ENCODE peak calls at places on chromosomes 7 and 10, in ten cellular contexts. Y, Q, J, G, H, L, U, B, P and K are unnamed samples.

GRCh38 chr7:130883928-130884327 is 149.9 kb upstream of the KLF14 start:
- DNase-seq in P (no peak), G (no peak), J (no peak), Q (no peak), H (no peak), U (no peak), L (no peak), B (no peak), Y (no peak), K (no peak)

GRCh38 chr7:22569586-22570321 is 69.8 kb upstream of the STEAP1B start:
- DNase-seq in U (no peak), B (no peak), Y (no peak), L (peak; percentile 50), J (peak; percentile 73), Q (no peak), G (no peak), H (no peak), P (no peak), K (no peak)

GRCh38 chr7:82593780-82594179 is 150.2 kb upstream of the CACNA2D1 start:
- DNase-seq in U (no peak), J (no peak), L (no peak), H (no peak), Q (no peak), G (no peak), P (no peak), Y (no peak), B (no peak), K (peak; percentile 73)

GRCh38 chr10:14820010-14820774 is 17.6 kb downstream of the CDNF start:
- DNase-seq in Y (no peak), U (no peak), L (no peak), J (peak; percentile 89), H (no peak), G (no peak), P (peak; percentile 47), B (no peak), Q (no peak), K (no peak)

GRCh38 chr7:12638851-12639467 is 48.5 kb upstream of the ARL4A start:
- DNase-seq in G (no peak), Q (no peak), U (no peak), P (peak; percentile 80), B (no peak), H (no peak), Y (no peak), J (no peak), L (no peak), K (no peak)

GRCh38 chr10:73797324-73798025 is 12.1 kb downstream of the ZSWIM8 start:
- DNase-seq in B (no peak), H (no peak), Q (no peak), U (no peak), J (no peak), L (no peak), Y (no peak), G (no peak), P (no peak), K (no peak)

GRCh38 chr7:100053201-100053600 is 3.6 kb downstream of the ZSCAN21 start:
- DNase-seq in Y (peak; percentile 38), P (peak; percentile 74), J (peak; percentile 49), Q (peak; percentile 54), L (no peak), U (peak; percentile 10), G (no peak), B (no peak), H (no peak), K (peak; percentile 67)

GRCh38 chr10:102696736-102697135 is 17.5 kb downstream of the ARL3 start:
- DNase-seq in Q (no peak), J (no peak), H (no peak), G (no peak), L (no peak), Y (no peak), P (no peak), B (no peak), U (no peak), K (no peak)

GRCh38 chr7:27745064-27745583 is 5.2 kb downstream of the TAX1BP1 start:
- DNase-seq in B (no peak), P (peak; percentile 91), U (no peak), Y (no peak), L (no peak), G (no peak), H (no peak), J (peak; percentile 84), Q (no peak), K (no peak)

GRCh38 chr10:17109475-17110207 is 20.0 kb downstream of the CUBN start:
- DNase-seq in L (no peak), G (no peak), Y (no peak), J (peak; percentile 60), P (peak; percentile 30), B (no peak), Q (no peak), U (no peak), H (no peak), K (no peak)

GRCh38 chr7:68247566-68247965 is 1250.9 kb downstream of the TYW1 start:
- DNase-seq in Q (no peak), H (no peak), G (no peak), U (no peak), L (no peak), P (no peak), J (no peak), B (no peak), Y (no peak), K (no peak)

GRCh38 chr7:33038639-33039038 is 23.9 kb downstream of the NT5C3A start:
- DNase-seq in P (no peak), U (no peak), B (no peak), Y (no peak), Q (no peak), H (no peak), J (no peak), L (no peak), G (no peak), K (no peak)

GRCh38 chr10:73590881-73591577 is at the start of gene USP54:
- DNase-seq in U (peak; percentile 18), G (no peak), L (peak; percentile 26), Y (peak; percentile 1), B (no peak), H (no peak), P (peak; percentile 90), J (peak; percentile 85), Q (peak; percentile 15), K (peak; percentile 75)

GRCh38 chr7:133836666-133837065 is 290.5 kb upstream of the LRGUK start:
- DNase-seq in J (no peak), Y (no peak), P (no peak), G (no peak), Q (no peak), L (no peak), H (no peak), U (no peak), B (no peak), K (no peak)

GRCh38 chr7:128693373-128694015 is 21.4 kb downstream of the GARIN1A start:
- DNase-seq in Q (no peak), L (no peak), P (no peak), H (no peak), Y (no peak), U (no peak), J (no peak), G (no peak), B (no peak), K (no peak)

GRCh38 chr10:112981553-112981952 is 31.5 kb downstream of the TCF7L2 start:
- DNase-seq in J (peak; percentile 59), Y (peak; percentile 72), U (no peak), H (no peak), B (no peak), P (no peak), G (no peak), Q (no peak), L (no peak), K (no peak)

GRCh38 chr10:12533723-12534122 is 184.4 kb downstream of the CAMK1D start:
- DNase-seq in B (no peak), H (no peak), J (no peak), U (no peak), Y (no peak), L (no peak), G (no peak), P (no peak), Q (no peak), K (no peak)